ENCODE peak calls at places on chromosomes 7 and 10, in seven cellular contexts. One of them, this sample, is unnamed.

GRCh38 chr10:123229927-123230630 is 75.9 kb downstream of the BUB3 start:
- DNase-seq in ovary: no peak
- DNase-seq in Daoy: peak
- DNase-seq in activated naive CD8-positive, alpha-beta T cell treated with anti-CD3 and anti-CD28 coated beads, Interleukin-2, amount 10 ng/mL, durations not matched to agents 7 days and 5 days: no peak
- DNase-seq in brain microvascular endothelial cell: no peak
- DNase-seq in iPS-NIHi11: peak
- DNase-seq in A549: no peak
- DNase-seq in this sample: no peak

GRCh38 chr7:2425749-2426148 is 22.3 kb downstream of the CHST12 start:
- DNase-seq in brain microvascular endothelial cell: no peak
- DNase-seq in Daoy: no peak
- DNase-seq in A549: no peak
- DNase-seq in iPS-NIHi11: no peak
- DNase-seq in ovary: no peak
- DNase-seq in activated naive CD8-positive, alpha-beta T cell treated with anti-CD3 and anti-CD28 coated beads, Interleukin-2, amount 10 ng/mL, durations not matched to agents 7 days and 5 days: no peak
- DNase-seq in this sample: no peak

GRCh38 chr7:29449569-29450260 is 113.9 kb upstream of the PRR15 start:
- DNase-seq in iPS-NIHi11: no peak
- DNase-seq in Daoy: no peak
- DNase-seq in ovary: no peak
- DNase-seq in A549: peak
- DNase-seq in brain microvascular endothelial cell: no peak
- DNase-seq in activated naive CD8-positive, alpha-beta T cell treated with anti-CD3 and anti-CD28 coated beads, Interleukin-2, amount 10 ng/mL, durations not matched to agents 7 days and 5 days: no peak
- DNase-seq in this sample: no peak

GRCh38 chr7:139725077-139725476 is 52.7 kb downstream of the HIPK2 start:
- DNase-seq in activated naive CD8-positive, alpha-beta T cell treated with anti-CD3 and anti-CD28 coated beads, Interleukin-2, amount 10 ng/mL, durations not matched to agents 7 days and 5 days: no peak
- DNase-seq in brain microvascular endothelial cell: peak
- DNase-seq in ovary: no peak
- DNase-seq in Daoy: peak
- DNase-seq in A549: no peak
- DNase-seq in iPS-NIHi11: no peak
- DNase-seq in this sample: no peak

GRCh38 chr7:37973915-37974314 is 53.5 kb downstream of the EPDR1 start:
- DNase-seq in activated naive CD8-positive, alpha-beta T cell treated with anti-CD3 and anti-CD28 coated beads, Interleukin-2, amount 10 ng/mL, durations not matched to agents 7 days and 5 days: no peak
- DNase-seq in A549: no peak
- DNase-seq in iPS-NIHi11: no peak
- DNase-seq in brain microvascular endothelial cell: no peak
- DNase-seq in ovary: no peak
- DNase-seq in Daoy: peak
- DNase-seq in this sample: no peak

GRCh38 chr10:123464428-123465323 is 201.5 kb upstream of the GPR26 start:
- DNase-seq in iPS-NIHi11: no peak
- DNase-seq in activated naive CD8-positive, alpha-beta T cell treated with anti-CD3 and anti-CD28 coated beads, Interleukin-2, amount 10 ng/mL, durations not matched to agents 7 days and 5 days: no peak
- DNase-seq in Daoy: no peak
- DNase-seq in A549: no peak
- DNase-seq in ovary: no peak
- DNase-seq in brain microvascular endothelial cell: no peak
- DNase-seq in this sample: no peak

GRCh38 chr10:122782911-122783310 is 62.7 kb downstream of the CUZD1 start:
- DNase-seq in iPS-NIHi11: no peak
- DNase-seq in A549: no peak
- DNase-seq in Daoy: no peak
- DNase-seq in brain microvascular endothelial cell: no peak
- DNase-seq in ovary: no peak
- DNase-seq in activated naive CD8-positive, alpha-beta T cell treated with anti-CD3 and anti-CD28 coated beads, Interleukin-2, amount 10 ng/mL, durations not matched to agents 7 days and 5 days: no peak
- DNase-seq in this sample: no peak

GRCh38 chr7:70183278-70183677 is 585.0 kb downstream of the AUTS2 start:
- DNase-seq in A549: no peak
- DNase-seq in brain microvascular endothelial cell: no peak
- DNase-seq in ovary: no peak
- DNase-seq in iPS-NIHi11: peak
- DNase-seq in activated naive CD8-positive, alpha-beta T cell treated with anti-CD3 and anti-CD28 coated beads, Interleukin-2, amount 10 ng/mL, durations not matched to agents 7 days and 5 days: no peak
- DNase-seq in Daoy: no peak
- DNase-seq in this sample: no peak

GRCh38 chr10:114541081-114541833 is 116.8 kb downstream of the ABLIM1 start:
- DNase-seq in brain microvascular endothelial cell: peak
- DNase-seq in iPS-NIHi11: no peak
- DNase-seq in activated naive CD8-positive, alpha-beta T cell treated with anti-CD3 and anti-CD28 coated beads, Interleukin-2, amount 10 ng/mL, durations not matched to agents 7 days and 5 days: peak
- DNase-seq in A549: no peak
- DNase-seq in Daoy: no peak
- DNase-seq in ovary: peak
- DNase-seq in this sample: no peak

GRCh38 chr7:69814421-69814962 is 216.2 kb downstream of the AUTS2 start:
- DNase-seq in brain microvascular endothelial cell: no peak
- DNase-seq in activated naive CD8-positive, alpha-beta T cell treated with anti-CD3 and anti-CD28 coated beads, Interleukin-2, amount 10 ng/mL, durations not matched to agents 7 days and 5 days: no peak
- DNase-seq in ovary: no peak
- DNase-seq in A549: no peak
- DNase-seq in iPS-NIHi11: no peak
- DNase-seq in Daoy: no peak
- DNase-seq in this sample: no peak

GRCh38 chr10:20466731-20467130 is 430.4 kb downstream of the NEBL start:
- DNase-seq in ovary: no peak
- DNase-seq in activated naive CD8-positive, alpha-beta T cell treated with anti-CD3 and anti-CD28 coated beads, Interleukin-2, amount 10 ng/mL, durations not matched to agents 7 days and 5 days: no peak
- DNase-seq in iPS-NIHi11: no peak
- DNase-seq in brain microvascular endothelial cell: peak
- DNase-seq in Daoy: peak
- DNase-seq in A549: peak
- DNase-seq in this sample: no peak

GRCh38 chr7:30598121-30598876 is 3.6 kb downstream of the GARS1 start:
- DNase-seq in brain microvascular endothelial cell: no peak
- DNase-seq in A549: no peak
- DNase-seq in ovary: no peak
- DNase-seq in Daoy: no peak
- DNase-seq in iPS-NIHi11: no peak
- DNase-seq in activated naive CD8-positive, alpha-beta T cell treated with anti-CD3 and anti-CD28 coated beads, Interleukin-2, amount 10 ng/mL, durations not matched to agents 7 days and 5 days: no peak
- DNase-seq in this sample: no peak

GRCh38 chr10:23081891-23082290 is 13.5 kb upstream of the MSRB2 start:
- DNase-seq in activated naive CD8-positive, alpha-beta T cell treated with anti-CD3 and anti-CD28 coated beads, Interleukin-2, amount 10 ng/mL, durations not matched to agents 7 days and 5 days: no peak
- DNase-seq in A549: peak
- DNase-seq in Daoy: no peak
- DNase-seq in ovary: no peak
- DNase-seq in brain microvascular endothelial cell: no peak
- DNase-seq in iPS-NIHi11: no peak
- DNase-seq in this sample: no peak

This sample was measured in thyroid gland.